ENCODE peak calls at places on chromosomes 11 and 22, in nine cellular contexts. L is neural crest cell, B is fibroblast of lung, U is fibroblast of pulmonary artery, T is mucosa of descending colon, K is progenitor cell of endocrine pancreas, Y is astrocyte, D is AG09309, M is Panc1. J is an unnamed sample.

GRCh38 chr11:71355266-71355665 is 92.9 kb downstream of the DHCR7 start:
- DNase-seq in M (no peak), U (no peak), K (no peak), B (no peak), T (no peak), Y (no peak), D (no peak), L (no peak), J (no peak)

GRCh38 chr11:65571940-65572339 is 398 bp upstream of the FAM89B start:
- DNase-seq in B (peak; percentile 48), L (no peak), M (no peak), Y (no peak), D (no peak), U (peak; percentile 57), T (no peak), K (no peak), J (no peak)

GRCh38 chr22:33923660-33924246 is 3.5 kb upstream of the LARGE1 start:
- DNase-seq in T (no peak), B (peak; percentile 84), U (peak; percentile 84), L (peak; percentile 60), K (peak; percentile 46), M (no peak), D (no peak), Y (peak; percentile 41), J (no peak)

GRCh38 chr11:35029979-35030378 is 109.0 kb upstream of the CD44 start:
- DNase-seq in T (no peak), L (no peak), Y (peak; percentile 91), U (peak; percentile 75), M (peak; percentile 55), B (peak; percentile 89), D (peak; percentile 42), K (no peak), J (no peak)

GRCh38 chr22:43343262-43343988 is at the start of gene SCUBE1:
- DNase-seq in K (peak; percentile 67), M (no peak), Y (no peak), T (peak; percentile 62), U (peak; percentile 20), D (no peak), B (no peak), L (peak; percentile 65), J (no peak)

GRCh38 chr11:75576445-75577049 is 14.5 kb downstream of the SERPINH1 start:
- DNase-seq in U (peak; percentile 53), L (no peak), K (no peak), Y (peak; percentile 68), B (peak; percentile 65), T (peak; percentile 76), M (no peak), D (no peak), J (no peak)

GRCh38 chr11:73347067-73347466 is 29.1 kb upstream of the RELT start:
- DNase-seq in T (no peak), U (no peak), M (no peak), B (no peak), Y (no peak), L (no peak), D (no peak), K (no peak), J (no peak)

GRCh38 chr11:116109228-116109627 is 605.0 kb upstream of the CADM1 start:
- DNase-seq in D (no peak), M (no peak), L (no peak), U (no peak), K (no peak), Y (peak; percentile 77), T (no peak), B (peak; percentile 33), J (no peak)

GRCh38 chr11:64619811-64620285 is 28.8 kb downstream of the SLC22A12 start:
- DNase-seq in B (peak; percentile 38), U (peak; percentile 75), L (no peak), K (no peak), T (no peak), D (no peak), M (no peak), Y (peak; percentile 22), J (no peak)

GRCh38 chr11:795638-796564 is 2.2 kb downstream of the SLC25A22 start:
- DNase-seq in B (peak; percentile 79), D (no peak), K (no peak), M (no peak), Y (peak; percentile 61), U (peak; percentile 73), T (peak; percentile 86), L (no peak), J (no peak)

GRCh38 chr11:47449541-47449940 is 605 bp upstream of the RAPSN start:
- DNase-seq in Y (no peak), D (no peak), L (no peak), U (no peak), K (no peak), T (no peak), M (no peak), B (no peak), J (no peak)

GRCh38 chr11:132941761-132942160 is 590.5 kb downstream of the OPCML start:
- DNase-seq in D (no peak), M (no peak), U (no peak), T (no peak), B (no peak), L (no peak), K (no peak), Y (no peak), J (no peak)

GRCh38 chr11:132942611-132943324 is 589.5 kb downstream of the OPCML start:
- DNase-seq in D (no peak), K (no peak), T (no peak), Y (no peak), B (peak; percentile 0), L (peak; percentile 23), M (no peak), U (no peak), J (no peak)

GRCh38 chr11:132943325-132943736 is 589.0 kb downstream of the OPCML start:
- DNase-seq in T (no peak), Y (peak; percentile 9), K (no peak), D (no peak), U (no peak), L (peak; percentile 20), M (no peak), B (peak; percentile 17), J (no peak)

GRCh38 chr11:132944557-132944920 is 587.8 kb downstream of the OPCML start:
- DNase-seq in B (no peak), K (no peak), T (no peak), D (no peak), Y (no peak), U (no peak), L (no peak), M (no peak), J (no peak)

GRCh38 chr11:132943737-132944556 is 588.4 kb downstream of the OPCML start:
- DNase-seq in L (peak; percentile 23), Y (no peak), T (no peak), U (no peak), M (no peak), D (no peak), K (no peak), B (no peak), J (no peak)
- TF ChIP-seq CTCF in L (peak; percentile 29), Y (no peak), T (no peak), U (no peak), M (peak; percentile 13), D (no peak), K (peak; percentile 18), B (no peak), J (peak; percentile 37)

GRCh38 chr11:117181586-117182550 is 3.3 kb downstream of the SIDT2 start:
- DNase-seq in Y (no peak), U (no peak), T (no peak), D (no peak), L (no peak), K (no peak), B (no peak), M (no peak), J (peak; percentile 59)
- TF ChIP-seq CTCF in Y (no peak), U (no peak), T (no peak), D (no peak), L (no peak), K (no peak), B (no peak), M (no peak), J (peak; percentile 3)

DNA sequence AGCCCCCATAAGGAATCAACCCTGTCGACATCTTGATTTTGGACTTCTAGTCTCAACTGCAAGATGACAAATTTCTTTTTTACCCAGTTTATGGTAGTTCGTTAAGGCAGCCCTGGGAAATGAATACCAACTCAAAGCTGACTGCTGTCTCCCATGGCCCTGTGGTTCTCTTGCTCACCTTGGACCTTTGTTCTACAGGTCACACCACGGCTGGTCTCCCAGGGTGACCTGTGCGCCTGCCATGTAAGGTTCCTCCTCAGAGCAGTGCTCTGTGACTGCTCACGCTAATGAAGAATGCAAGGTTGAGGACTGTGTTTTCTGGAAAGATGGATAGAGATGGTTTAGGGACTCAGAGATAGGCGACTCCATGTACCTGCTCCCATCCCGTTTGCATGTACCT is 68.2 kb downstream of the ZNRF3 start:
- DNase-seq in Y (no peak), D (no peak), L (no peak), K (no peak), M (no peak), U (no peak), B (no peak), T (no peak), J (no peak)
- TF ChIP-seq CTCF in Y (no peak), D (no peak), L (no peak), K (no peak), M (no peak), U (no peak), B (no peak), T (no peak), J (no peak)

DNA sequence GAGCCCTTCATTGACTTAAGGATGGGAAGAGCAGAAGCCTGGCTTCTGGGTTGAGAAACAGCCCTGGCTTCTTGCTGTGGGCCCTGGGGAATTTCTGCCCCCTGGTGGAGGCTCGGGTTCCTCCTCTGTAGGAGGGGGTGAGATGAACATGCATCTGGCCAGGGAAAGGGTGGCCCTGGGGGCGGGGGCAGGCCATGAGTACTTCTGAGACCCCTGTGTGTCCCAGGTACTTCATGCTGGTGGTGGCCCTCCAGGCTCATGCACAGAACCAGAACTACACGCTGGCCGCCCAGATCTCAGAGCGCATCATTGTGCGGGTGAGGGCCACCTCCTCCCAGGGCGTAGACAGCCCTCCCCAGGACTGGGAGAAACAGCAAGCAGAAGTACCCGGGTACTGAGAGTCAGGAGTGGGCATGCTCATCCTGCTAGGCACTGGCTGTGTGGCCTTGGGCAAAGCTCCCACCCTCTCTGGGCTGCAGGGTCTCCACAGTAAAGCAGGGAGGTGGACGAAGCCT is 15.8 kb downstream of the TMEM258 start:
- DNase-seq in B (peak; percentile 69), D (no peak), M (no peak), K (no peak), L (peak; percentile 62), U (peak; percentile 82), T (peak; percentile 64), Y (peak; percentile 22), J (peak; percentile 77)
- TF ChIP-seq CTCF in B (peak; percentile 86), D (peak; percentile 92), M (peak; percentile 91), K (peak; percentile 61), L (peak; percentile 73), U (peak; percentile 82), T (peak; percentile 62), Y (peak; percentile 71), J (peak; percentile 80)

J was measured in chondrocyte.